ENCODE peak calls at places on chromosomes 4 and X, in eight cellular contexts. P, G, Z, H, B, W, O and S are unnamed samples.

GRCh38 chr4:6332669-6333050 is 63.0 kb downstream of the WFS1 start:
- DNase-seq in G (no peak), Z (no peak), H (no peak), O (no peak), W (no peak), P (no peak), B (no peak), S (no peak)

GRCh38 chr4:153220709-153221367 is 16.6 kb downstream of the TRIM2 start:
- DNase-seq in Z (no peak), B (no peak), W (no peak), P (no peak), O (no peak), G (no peak), H (no peak), S (no peak)

GRCh38 chr4:41287005-41287404 is 30.3 kb downstream of the UCHL1 start:
- DNase-seq in G (no peak), B (no peak), O (no peak), W (peak; percentile 61), H (no peak), P (no peak), Z (no peak), S (no peak)

GRCh38 chrX:14027511-14028019 is 2.1 kb downstream of the GEMIN8 start:
- DNase-seq in W (peak; percentile 23), G (no peak), P (no peak), Z (no peak), O (no peak), H (peak; percentile 73), B (no peak), S (no peak)

GRCh38 chr4:54586343-54586953 is 71.3 kb upstream of the KIT start:
- DNase-seq in B (no peak), O (no peak), P (peak; percentile 52), H (no peak), G (no peak), W (peak; percentile 62), Z (no peak), S (no peak)

GRCh38 chr4:20474119-20474518 is 222.4 kb downstream of the SLIT2 start:
- DNase-seq in H (no peak), G (no peak), O (no peak), B (no peak), P (no peak), W (peak; percentile 8), Z (no peak), S (no peak)

GRCh38 chr4:112230879-112231778 is 458 bp upstream of the AP1AR start:
- DNase-seq in H (peak; percentile 98), O (peak; percentile 96), Z (peak; percentile 99), W (peak; percentile 99), G (peak; percentile 96), B (peak; percentile 84), P (peak; percentile 98), S (peak; percentile 96)

GRCh38 chrX:70001708-70002341 is 47.9 kb downstream of the AWAT2 start:
- DNase-seq in Z (no peak), O (no peak), P (no peak), G (no peak), W (no peak), B (no peak), H (no peak), S (no peak)

GRCh38 chrX:42821803-42822443 is 44.0 kb upstream of the PPP1R2C start:
- DNase-seq in B (no peak), P (no peak), H (no peak), O (no peak), Z (no peak), G (no peak), W (no peak), S (no peak)